ENCODE peak calls at places on chromosomes 4 and X, in eight cellular contexts. B is activated T-helper 1 cell treated with anti-CD3 and anti-CD28 coated beads, Interleukin-2, amount 50 U/mL, for 16 hours; G is T-helper 17 cell; F is SJSA1; J is WTC11; M is body of pancreas; T is Right ventricle myocardium superior; R is hypothalamus. H is an unnamed sample.

GRCh38 chr4:147039991-147040575 is 94.4 kb upstream of the TTC29 start:
- DNase-seq in B (no peak), G (no peak), R (no peak), M (no peak), F (no peak), J (no peak), T (no peak), H (no peak)

GRCh38 chr4:165874799-165875371 is 1.8 kb downstream of the TLL1 start:
- DNase-seq in R (no peak), F (no peak), J (peak), B (no peak), T (peak), G (no peak), M (peak), H (no peak)

GRCh38 chr4:43453058-43453457 is 560.5 kb downstream of the GRXCR1 start:
- DNase-seq in G (no peak), J (no peak), T (no peak), B (no peak), R (no peak), M (no peak), F (no peak), H (no peak)

GRCh38 chrX:136064661-136065043 is 79.4 kb downstream of the SLC9A6 start:
- DNase-seq in T (no peak), M (no peak), J (no peak), F (no peak), G (no peak), R (no peak), B (no peak), H (no peak)

GRCh38 chr4:8077181-8078108 is 81.2 kb downstream of the ABLIM2 start:
- DNase-seq in M (no peak), F (no peak), G (no peak), B (no peak), R (no peak), T (no peak), J (no peak), H (no peak)

GRCh38 chrX:39821011-39821708 is 276.6 kb downstream of the BCOR start:
- DNase-seq in R (no peak), F (peak), M (peak), G (no peak), B (no peak), J (peak), T (peak), H (no peak)

GRCh38 chrX:77422886-77423648 is 24.1 kb upstream of the FGF16 start:
- DNase-seq in B (no peak), J (peak), R (no peak), F (no peak), G (no peak), T (no peak), M (no peak), H (no peak)

GRCh38 chrX:155997436-155997835 is at the start of gene IL9R:
- DNase-seq in B (no peak), G (no peak), R (no peak), J (no peak), T (no peak), F (no peak), M (no peak), H (no peak)

GRCh38 chrX:19723427-19723826 is 164.0 kb downstream of the SH3KBP1 start:
- DNase-seq in B (no peak), F (no peak), J (no peak), T (no peak), M (no peak), G (no peak), R (no peak), H (no peak)

GRCh38 chr4:184653650-184654049 is 4.1 kb downstream of the PRIMPOL start:
- DNase-seq in M (no peak), F (peak), R (no peak), J (no peak), T (no peak), B (no peak), G (no peak), H (no peak)

GRCh38 chr4:86338989-86339388 is 20.9 kb downstream of the MAPK10 start:
- DNase-seq in B (no peak), R (no peak), F (peak), J (no peak), G (no peak), T (no peak), M (no peak), H (no peak)

GRCh38 chrX:16479206-16479869 is 170.6 kb upstream of the S100G start:
- DNase-seq in M (no peak), T (no peak), G (no peak), F (peak), R (no peak), B (no peak), J (no peak), H (no peak)

GRCh38 chr4:61210186-61210939 is 10.2 kb downstream of the ADGRL3 start:
- DNase-seq in J (peak), B (no peak), T (no peak), M (no peak), F (no peak), G (no peak), R (no peak), H (no peak)

GRCh38 chr4:24849662-24850280 is 54.4 kb downstream of the SOD3 start:
- DNase-seq in G (no peak), F (no peak), R (no peak), B (no peak), M (no peak), J (no peak), T (no peak), H (no peak)